ENCODE peak calls at places on chromosome 9, in ten cellular contexts. One of them, this sample, is unnamed.
A peak's percentile ranks its signal among the peaks of the same experiment; 100 is the strongest.

GRCh38 chr9:131258186-131258585 is 18.1 kb downstream of the FAM78A start:
- DNase-seq in body of pancreas: no peak
- DNase-seq in NT2/D1: no peak
- DNase-seq in breast epithelium: no peak
- DNase-seq in left ventricle myocardium inferior: peak; percentile 72
- DNase-seq in ovary: no peak
- DNase-seq in neural progenitor cell: no peak
- DNase-seq in CD8-positive, alpha-beta memory T cell: no peak
- DNase-seq in SJSA1: no peak
- DNase-seq in dorsolateral prefrontal cortex: no peak
- DNase-seq in this sample: no peak

GRCh38 chr9:108467653-108468324 is 388.0 kb downstream of the ACTL7B start:
- DNase-seq in breast epithelium: no peak
- DNase-seq in dorsolateral prefrontal cortex: no peak
- DNase-seq in NT2/D1: no peak
- DNase-seq in left ventricle myocardium inferior: no peak
- DNase-seq in CD8-positive, alpha-beta memory T cell: no peak
- DNase-seq in body of pancreas: peak; percentile 15
- DNase-seq in SJSA1: no peak
- DNase-seq in neural progenitor cell: no peak
- DNase-seq in ovary: no peak
- DNase-seq in this sample: no peak

GRCh38 chr9:13061390-13061789 is 218.1 kb downstream of the MPDZ start:
- DNase-seq in body of pancreas: no peak
- DNase-seq in left ventricle myocardium inferior: no peak
- DNase-seq in ovary: no peak
- DNase-seq in neural progenitor cell: no peak
- DNase-seq in dorsolateral prefrontal cortex: no peak
- DNase-seq in SJSA1: no peak
- DNase-seq in breast epithelium: no peak
- DNase-seq in CD8-positive, alpha-beta memory T cell: no peak
- DNase-seq in NT2/D1: no peak
- DNase-seq in this sample: no peak

GRCh38 chr9:9754186-9754585 is 858.6 kb downstream of the PTPRD start:
- DNase-seq in body of pancreas: no peak
- DNase-seq in ovary: no peak
- DNase-seq in CD8-positive, alpha-beta memory T cell: no peak
- DNase-seq in left ventricle myocardium inferior: no peak
- DNase-seq in NT2/D1: no peak
- DNase-seq in dorsolateral prefrontal cortex: no peak
- DNase-seq in neural progenitor cell: no peak
- DNase-seq in SJSA1: no peak
- DNase-seq in breast epithelium: no peak
- DNase-seq in this sample: no peak

GRCh38 chr9:72858089-72858912 is 94.6 kb downstream of the ALDH1A1 start:
- DNase-seq in dorsolateral prefrontal cortex: no peak
- DNase-seq in ovary: no peak
- DNase-seq in left ventricle myocardium inferior: no peak
- DNase-seq in SJSA1: no peak
- DNase-seq in CD8-positive, alpha-beta memory T cell: no peak
- DNase-seq in NT2/D1: no peak
- DNase-seq in body of pancreas: peak; percentile 43
- DNase-seq in neural progenitor cell: peak; percentile 39
- DNase-seq in breast epithelium: no peak
- DNase-seq in this sample: no peak

GRCh38 chr9:76441551-76442322 is 17.2 kb upstream of the GCNT1 start:
- DNase-seq in body of pancreas: no peak
- DNase-seq in CD8-positive, alpha-beta memory T cell: no peak
- DNase-seq in ovary: no peak
- DNase-seq in breast epithelium: no peak
- DNase-seq in SJSA1: no peak
- DNase-seq in NT2/D1: no peak
- DNase-seq in left ventricle myocardium inferior: no peak
- DNase-seq in neural progenitor cell: no peak
- DNase-seq in dorsolateral prefrontal cortex: no peak
- DNase-seq in this sample: no peak

GRCh38 chr9:91208837-91209236 is 152.9 kb downstream of the AUH start:
- DNase-seq in SJSA1: no peak
- DNase-seq in CD8-positive, alpha-beta memory T cell: no peak
- DNase-seq in left ventricle myocardium inferior: no peak
- DNase-seq in body of pancreas: no peak
- DNase-seq in NT2/D1: no peak
- DNase-seq in breast epithelium: no peak
- DNase-seq in ovary: no peak
- DNase-seq in neural progenitor cell: no peak
- DNase-seq in dorsolateral prefrontal cortex: no peak
- DNase-seq in this sample: no peak

GRCh38 chr9:83000765-83001164 is 62.2 kb downstream of the RASEF start:
- DNase-seq in body of pancreas: no peak
- DNase-seq in NT2/D1: no peak
- DNase-seq in left ventricle myocardium inferior: no peak
- DNase-seq in dorsolateral prefrontal cortex: no peak
- DNase-seq in ovary: no peak
- DNase-seq in breast epithelium: no peak
- DNase-seq in neural progenitor cell: no peak
- DNase-seq in CD8-positive, alpha-beta memory T cell: no peak
- DNase-seq in SJSA1: no peak
- DNase-seq in this sample: no peak

GRCh38 chr9:131709741-131710499 is 30.0 kb downstream of the RAPGEF1 start:
- DNase-seq in SJSA1: no peak
- DNase-seq in neural progenitor cell: peak; percentile 31
- DNase-seq in NT2/D1: no peak
- DNase-seq in left ventricle myocardium inferior: no peak
- DNase-seq in breast epithelium: no peak
- DNase-seq in dorsolateral prefrontal cortex: no peak
- DNase-seq in ovary: no peak
- DNase-seq in CD8-positive, alpha-beta memory T cell: peak; percentile 71
- DNase-seq in body of pancreas: no peak
- DNase-seq in this sample: no peak

GRCh38 chr9:133929599-133929998 is 62.5 kb downstream of the VAV2 start:
- DNase-seq in SJSA1: no peak
- DNase-seq in ovary: no peak
- DNase-seq in CD8-positive, alpha-beta memory T cell: no peak
- DNase-seq in neural progenitor cell: no peak
- DNase-seq in breast epithelium: no peak
- DNase-seq in body of pancreas: no peak
- DNase-seq in left ventricle myocardium inferior: no peak
- DNase-seq in NT2/D1: no peak
- DNase-seq in dorsolateral prefrontal cortex: no peak
- DNase-seq in this sample: no peak

GRCh38 chr9:131405858-131406566 is 12.1 kb downstream of the PRRC2B start:
- DNase-seq in left ventricle myocardium inferior: peak; percentile 37
- DNase-seq in neural progenitor cell: no peak
- DNase-seq in ovary: no peak
- DNase-seq in CD8-positive, alpha-beta memory T cell: no peak
- DNase-seq in SJSA1: no peak
- DNase-seq in NT2/D1: no peak
- DNase-seq in dorsolateral prefrontal cortex: no peak
- DNase-seq in breast epithelium: peak; percentile 52
- DNase-seq in body of pancreas: no peak
- DNase-seq in this sample: no peak

GRCh38 chr9:109286571-109286977 is 34.3 kb downstream of the EPB41L4B start:
- DNase-seq in body of pancreas: no peak
- DNase-seq in CD8-positive, alpha-beta memory T cell: no peak
- DNase-seq in dorsolateral prefrontal cortex: no peak
- DNase-seq in NT2/D1: no peak
- DNase-seq in breast epithelium: no peak
- DNase-seq in ovary: no peak
- DNase-seq in neural progenitor cell: no peak
- DNase-seq in SJSA1: no peak
- DNase-seq in left ventricle myocardium inferior: no peak
- DNase-seq in this sample: peak; percentile 3

DNA sequence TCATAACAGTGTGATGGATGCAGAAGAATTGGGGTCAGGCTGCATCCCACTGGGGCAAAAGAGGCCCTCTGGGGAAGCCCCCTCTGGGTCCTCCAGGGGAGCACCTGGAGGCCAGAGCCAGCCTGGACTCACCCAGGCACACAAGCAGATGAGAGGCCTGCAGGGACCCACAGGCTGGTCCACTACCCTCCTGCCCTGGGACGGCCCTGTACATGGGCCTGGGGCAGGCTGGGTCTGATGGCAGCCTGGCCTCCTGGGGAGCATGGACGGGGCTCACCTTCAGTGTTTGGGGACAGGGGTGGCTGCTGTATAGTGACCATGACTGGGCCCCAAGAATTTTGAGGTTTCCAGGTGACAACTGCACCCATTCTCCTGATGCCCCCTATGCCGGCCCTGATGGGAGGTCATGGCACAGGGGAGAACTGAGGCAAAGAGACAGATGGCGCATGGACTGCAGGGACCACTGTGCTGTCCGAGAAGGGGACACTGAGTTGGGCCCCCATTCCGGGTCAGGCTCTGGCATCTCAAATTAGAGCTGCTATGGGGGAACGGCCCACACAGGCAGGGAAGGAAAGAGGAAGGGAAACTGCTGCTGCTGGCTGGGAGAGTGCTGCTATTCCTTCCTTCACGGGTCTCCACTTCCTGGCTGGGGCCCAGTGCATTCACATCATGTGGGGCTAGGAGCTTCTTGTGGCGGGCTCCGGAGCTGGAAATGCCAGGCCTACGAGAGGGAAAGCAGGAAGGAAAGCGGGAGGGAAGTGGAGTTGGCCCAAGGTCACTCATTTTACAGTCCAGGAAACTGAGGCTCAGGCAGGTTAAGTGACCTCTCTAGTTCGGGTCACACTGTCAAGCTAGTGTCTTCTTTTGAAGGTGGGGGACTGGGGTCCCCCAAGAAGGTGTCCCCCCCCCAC is 1.5 kb upstream of the CARD19 start:
- DNase-seq in ovary: peak; percentile 75
- DNase-seq in CD8-positive, alpha-beta memory T cell: peak; percentile 58
- DNase-seq in breast epithelium: peak; percentile 59
- DNase-seq in body of pancreas: peak; percentile 71
- DNase-seq in left ventricle myocardium inferior: peak; percentile 59
- DNase-seq in NT2/D1: no peak
- DNase-seq in SJSA1: no peak
- DNase-seq in neural progenitor cell: peak; percentile 27
- DNase-seq in dorsolateral prefrontal cortex: peak; percentile 42
- DNase-seq in this sample: no peak
- H3K4me3 ChIP-seq in ovary: peak overlapping the region; percentile 46
- H3K4me3 ChIP-seq in CD8-positive, alpha-beta memory T cell: peak overlapping the region; percentile 76
- H3K4me3 ChIP-seq in breast epithelium: peak overlapping the region; percentile 97
- H3K4me3 ChIP-seq in body of pancreas: no peak overlapping the region
- H3K4me3 ChIP-seq in left ventricle myocardium inferior: peak overlapping the region; percentile 72
- H3K4me3 ChIP-seq in NT2/D1: peak overlapping the region; percentile 30
- H3K4me3 ChIP-seq in SJSA1: peak overlapping the region; percentile 42
- H3K4me3 ChIP-seq in neural progenitor cell: peak overlapping the region; percentile 49
- H3K4me3 ChIP-seq in dorsolateral prefrontal cortex: peak overlapping the region; percentile 71
- H3K4me3 ChIP-seq in this sample: peak overlapping the region; percentile 34

DNA sequence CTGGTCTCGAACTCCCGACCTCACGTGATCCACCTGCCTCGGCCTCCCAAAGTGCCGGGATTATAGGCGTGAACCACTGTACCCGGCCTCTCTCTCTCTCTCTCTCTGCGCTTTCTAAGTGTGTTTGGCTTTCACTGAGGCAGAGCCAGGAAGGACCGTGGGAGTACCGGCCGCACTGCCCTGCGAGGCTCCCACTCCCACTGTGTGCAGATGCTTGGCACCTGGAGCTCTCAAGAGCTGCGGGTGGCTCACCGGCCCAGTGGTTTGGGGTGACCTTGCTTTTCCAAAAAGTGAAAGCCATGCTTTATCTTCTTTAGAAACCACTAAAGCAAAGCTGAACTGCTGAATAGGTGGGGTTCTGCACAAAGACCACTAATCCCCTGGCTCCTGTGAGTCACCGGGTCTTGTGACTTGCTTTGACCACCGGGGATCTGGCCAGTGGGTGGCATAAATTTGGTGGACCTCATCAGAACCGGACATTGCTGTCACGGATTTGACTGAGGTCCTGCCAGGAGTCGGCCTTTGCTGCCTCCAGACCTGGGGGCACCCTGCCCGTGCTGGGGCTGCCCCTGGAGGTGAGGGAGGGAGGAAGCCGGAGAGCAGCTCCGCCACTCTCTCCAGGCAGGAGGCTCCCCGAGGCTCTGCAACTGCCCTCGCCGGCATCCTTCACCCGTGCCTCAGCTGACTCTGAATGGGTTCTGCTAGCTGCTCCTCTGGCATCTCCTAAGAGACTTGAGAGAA is 228.9 kb downstream of the FANCC start:
- DNase-seq in CD8-positive, alpha-beta memory T cell: no peak
- DNase-seq in NT2/D1: no peak
- DNase-seq in dorsolateral prefrontal cortex: no peak
- DNase-seq in neural progenitor cell: peak; percentile 54
- DNase-seq in ovary: no peak
- DNase-seq in body of pancreas: no peak
- DNase-seq in SJSA1: peak; percentile 92
- DNase-seq in left ventricle myocardium inferior: no peak
- DNase-seq in breast epithelium: no peak
- DNase-seq in this sample: no peak
- H3K4me3 ChIP-seq in CD8-positive, alpha-beta memory T cell: no peak overlapping the region
- H3K4me3 ChIP-seq in NT2/D1: no peak overlapping the region
- H3K4me3 ChIP-seq in dorsolateral prefrontal cortex: no peak overlapping the region
- H3K4me3 ChIP-seq in neural progenitor cell: no peak overlapping the region
- H3K4me3 ChIP-seq in ovary: no peak overlapping the region
- H3K4me3 ChIP-seq in body of pancreas: no peak overlapping the region
- H3K4me3 ChIP-seq in SJSA1: no peak overlapping the region
- H3K4me3 ChIP-seq in left ventricle myocardium inferior: no peak overlapping the region
- H3K4me3 ChIP-seq in breast epithelium: no peak overlapping the region
- H3K4me3 ChIP-seq in this sample: no peak overlapping the region

GRCh38 chr9:84207443-84208032 is 133.0 kb downstream of the SLC28A3 start:
- DNase-seq in neural progenitor cell: no peak
- DNase-seq in body of pancreas: no peak
- DNase-seq in dorsolateral prefrontal cortex: peak; percentile 26
- DNase-seq in left ventricle myocardium inferior: no peak
- DNase-seq in NT2/D1: no peak
- DNase-seq in SJSA1: no peak
- DNase-seq in CD8-positive, alpha-beta memory T cell: no peak
- DNase-seq in ovary: no peak
- DNase-seq in breast epithelium: no peak
- DNase-seq in this sample: no peak
- H3K4me3 ChIP-seq in neural progenitor cell: no peak overlapping the region
- H3K4me3 ChIP-seq in body of pancreas: no peak overlapping the region
- H3K4me3 ChIP-seq in dorsolateral prefrontal cortex: no peak overlapping the region
- H3K4me3 ChIP-seq in left ventricle myocardium inferior: peak overlapping the region; percentile 17
- H3K4me3 ChIP-seq in NT2/D1: no peak overlapping the region
- H3K4me3 ChIP-seq in SJSA1: no peak overlapping the region
- H3K4me3 ChIP-seq in CD8-positive, alpha-beta memory T cell: no peak overlapping the region
- H3K4me3 ChIP-seq in ovary: no peak overlapping the region
- H3K4me3 ChIP-seq in breast epithelium: no peak overlapping the region
- H3K4me3 ChIP-seq in this sample: no peak overlapping the region

DNA sequence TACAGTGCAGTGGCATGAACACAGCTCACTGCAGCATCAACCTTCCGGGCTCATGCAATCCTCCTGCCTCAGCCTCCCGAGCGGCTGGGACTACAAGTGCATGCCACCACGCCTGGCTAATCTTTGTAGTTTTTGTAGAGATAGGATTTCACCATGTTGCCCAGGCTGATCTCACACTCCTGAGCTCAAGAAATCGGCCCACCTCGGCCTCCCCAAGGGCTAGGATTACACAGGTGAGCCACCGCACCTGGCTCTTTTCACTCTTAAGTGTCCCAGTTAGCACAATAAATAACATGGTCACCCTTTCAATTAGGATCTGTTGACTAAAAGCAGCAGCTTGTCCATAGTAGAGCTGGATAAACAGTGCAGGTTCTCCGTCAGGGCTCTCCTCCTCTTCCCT is 1.4 kb downstream of the CDK5RAP2 start:
- DNase-seq in neural progenitor cell: no peak
- DNase-seq in CD8-positive, alpha-beta memory T cell: no peak
- DNase-seq in dorsolateral prefrontal cortex: no peak
- DNase-seq in left ventricle myocardium inferior: no peak
- DNase-seq in SJSA1: no peak
- DNase-seq in ovary: no peak
- DNase-seq in NT2/D1: no peak
- DNase-seq in breast epithelium: no peak
- DNase-seq in body of pancreas: no peak
- DNase-seq in this sample: no peak
- H3K4me3 ChIP-seq in neural progenitor cell: peak overlapping the region; percentile 96
- H3K4me3 ChIP-seq in CD8-positive, alpha-beta memory T cell: peak overlapping the region; percentile 98
- H3K4me3 ChIP-seq in dorsolateral prefrontal cortex: peak overlapping the region; percentile 97
- H3K4me3 ChIP-seq in left ventricle myocardium inferior: peak overlapping the region; percentile 96
- H3K4me3 ChIP-seq in SJSA1: peak overlapping the region; percentile 67
- H3K4me3 ChIP-seq in ovary: no peak overlapping the region
- H3K4me3 ChIP-seq in NT2/D1: peak overlapping the region; percentile 83
- H3K4me3 ChIP-seq in breast epithelium: peak overlapping the region; percentile 98
- H3K4me3 ChIP-seq in body of pancreas: no peak overlapping the region
- H3K4me3 ChIP-seq in this sample: no peak overlapping the region

This sample was measured in BJ.